ENCODE peak calls at places on chromosomes 16 and 17, in six cellular contexts. D is lower lobe of right lung, Y is PC-9, B is dorsolateral prefrontal cortex, M is pancreas, S is DND-41. A is an unnamed sample. For H3K27me3, the result is how much of the 10 kb centered on the place peaks cover.

GRCh38 chr16:89909777-89910716 is 8.6 kb upstream of the MC1R start:
- DNase-seq in B (peak), M (peak), D (peak), Y (peak), S (peak), A (peak)

GRCh38 chr17:55549140-55549539 is 37.9 kb upstream of the SMIM36 start:
- DNase-seq in Y (no peak), S (no peak), M (no peak), D (no peak), B (no peak), A (peak)

GRCh38 chr16:76535-77272 is 1.3 kb upstream of the MPG start:
- DNase-seq in Y (peak), M (peak), S (peak), D (peak), B (no peak), A (peak)

GRCh38 chr17:59487161-59487873 is 78.1 kb upstream of the DHX40 start:
- DNase-seq in D (no peak), Y (no peak), S (no peak), M (no peak), B (no peak), A (no peak)

GRCh38 chr16:19294156-19294649 is 8.7 kb downstream of the CLEC19A start:
- DNase-seq in M (no peak), D (peak), B (peak), Y (no peak), S (no peak), A (no peak)

GRCh38 chr17:18039535-18040286 is 503 bp downstream of the GID4 start:
- DNase-seq in M (no peak), B (peak), Y (peak), S (no peak), D (peak), A (no peak)

GRCh38 chr17:8039611-8040168 is 831 bp downstream of the ALOX15B start:
- DNase-seq in M (no peak), B (no peak), S (no peak), Y (no peak), D (no peak), A (no peak)

GRCh38 chr17:1766382-1767135 is 4.7 kb downstream of the SERPINF1 start:
- DNase-seq in S (no peak), B (no peak), D (no peak), M (no peak), Y (no peak), A (no peak)

GRCh38 chr17:79977711-79978544 is 57.7 kb downstream of the TBC1D16 start:
- DNase-seq in B (peak), D (peak), M (no peak), S (no peak), Y (no peak), A (no peak)

GRCh38 chr17:18230288-18231141 is 5.1 kb downstream of the LLGL1 start:
- DNase-seq in D (no peak), Y (no peak), B (peak), M (no peak), S (no peak), A (no peak)

GRCh38 chr17:15194859-15195277 is 70.3 kb downstream of the PMP22 start:
- DNase-seq in D (no peak), Y (no peak), M (no peak), B (no peak), S (no peak), A (no peak)

GRCh38 chr16:7303014-7303676 is 29.5 kb upstream of the RBFOX1 start:
- DNase-seq in S (no peak), M (no peak), B (no peak), Y (no peak), D (no peak), A (no peak)

GRCh38 chr17:39601758-39602532 is 5.8 kb downstream of the NEUROD2 start:
- DNase-seq in Y (no peak), D (no peak), S (no peak), B (no peak), M (peak), A (no peak)

GRCh38 chr16:30335598-30336474 is 19.3 kb downstream of the CD2BP2 start:
- DNase-seq in Y (no peak), D (no peak), S (peak), B (no peak), M (peak), A (no peak)

GRCh38 chr17:56571456-56571855 is 22.0 kb upstream of the NOG start:
- DNase-seq in S (no peak), M (no peak), D (no peak), Y (no peak), B (no peak), A (no peak)

GRCh38 chr16:10584956-10585561 is 4.7 kb upstream of the EMP2 start:
- DNase-seq in M (no peak), B (no peak), S (no peak), Y (no peak), D (no peak), A (peak)

GRCh38 chr17:78974635-78975591 is 4.8 kb downstream of the LGALS3BP start:
- DNase-seq in M (peak), Y (no peak), D (peak), B (no peak), S (no peak), A (peak)

GRCh38 chr17:70270554-70270953 is 101.2 kb downstream of the KCNJ2 start:
- DNase-seq in Y (no peak), D (no peak), B (no peak), M (no peak), S (no peak), A (no peak)

GRCh38 chr17:17503566-17504130 is 7.5 kb upstream of the RASD1 start:
- DNase-seq in M (no peak), B (peak), Y (no peak), S (no peak), D (peak), A (no peak)

GRCh38 chr17:45127209-45127582 is 5.1 kb downstream of the PLCD3 start:
- DNase-seq in D (no peak), Y (no peak), S (no peak), M (no peak), B (no peak), A (no peak)

GRCh38 chr16:53078765-53079484 is 24.1 kb downstream of the CHD9 start:
- DNase-seq in B (no peak), M (no peak), S (no peak), Y (no peak), D (no peak), A (no peak)

GRCh38 chr17:40791116-40791515 is 8.6 kb downstream of the KRT28 start:
- DNase-seq in M (no peak), D (no peak), Y (no peak), S (no peak), B (no peak), A (no peak)

GRCh38 chr16:81036751-81037350 is 1.2 kb downstream of the ATMIN start:
- DNase-seq in S (no peak), Y (peak), B (no peak), D (no peak), M (no peak), A (no peak)

GRCh38 chr16:11737678-11738077 is 5.0 kb downstream of the TXNDC11 start:
- DNase-seq in B (no peak), S (no peak), Y (no peak), D (no peak), M (no peak), A (no peak)

GRCh38 chr16:11742536-11743307 is at the start of gene TXNDC11:
- DNase-seq in D (peak), Y (peak), B (peak), M (peak), S (peak), A (peak)

GRCh38 chr16:11742041-11742535 is 569 bp downstream of the TXNDC11 start:
- DNase-seq in M (peak), Y (peak), B (no peak), D (peak), S (peak), A (no peak)

GRCh38 chr16:11738742-11739544 is 3.7 kb downstream of the TXNDC11 start:
- DNase-seq in M (no peak), D (no peak), S (no peak), B (no peak), Y (no peak), A (no peak)

DNA sequence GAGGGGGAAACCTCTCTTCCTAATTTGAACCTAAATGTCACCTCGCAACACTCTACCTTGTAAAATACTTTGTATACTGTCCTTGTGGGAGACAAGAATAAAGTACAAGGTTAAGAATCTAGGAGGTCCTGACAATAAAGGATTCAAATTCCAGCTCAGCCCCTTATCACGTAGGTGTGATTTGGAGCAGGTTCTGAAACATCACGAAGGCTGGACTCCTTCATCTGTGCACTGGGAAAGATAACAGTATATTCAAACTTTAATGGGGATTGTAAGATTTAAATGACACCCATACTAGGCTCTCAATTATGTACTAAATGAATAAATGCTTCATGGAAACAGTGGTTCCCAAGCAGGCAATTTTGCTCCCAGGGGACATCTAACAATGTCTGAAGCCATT is 2.1 kb downstream of the TXNDC11 start:
- DNase-seq in S (no peak), B (no peak), D (no peak), Y (no peak), M (no peak), A (no peak)
- H3K4me3 ChIP-seq in S (peak), B (peak), D (peak), Y (peak), M (peak), A (peak)

GRCh38 chr17:81119223-81120148 is 45.8 kb upstream of the PVALEF start:
- DNase-seq in S (peak), D (peak), M (peak), Y (peak), B (peak), A (peak)
- H3K27me3 ChIP-seq in S (under half), D (under half), M (under half), Y (under half), B (under half), A (under half)

DNA sequence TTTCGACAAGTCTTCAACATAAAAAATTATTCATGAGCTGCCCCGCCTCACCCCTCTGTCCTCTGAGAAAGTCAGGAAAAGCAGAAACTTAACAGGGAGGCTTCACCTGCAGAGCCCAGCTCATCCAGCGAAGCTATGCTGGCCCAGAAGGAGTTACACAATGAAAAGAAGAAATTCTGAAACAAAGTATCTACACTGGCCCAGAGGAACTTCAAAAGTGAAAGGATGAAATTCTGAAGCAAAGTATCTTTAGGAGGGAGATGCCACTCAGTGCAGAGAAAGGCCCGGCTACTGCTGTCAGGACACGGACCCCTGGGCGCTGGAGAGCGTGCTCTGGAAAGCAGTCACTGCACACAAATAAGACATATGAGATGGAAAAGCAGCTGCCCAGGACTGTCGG is 1.6 kb downstream of the GALNS start:
- DNase-seq in M (no peak), B (no peak), D (no peak), S (no peak), Y (no peak), A (no peak)
- H3K27ac ChIP-seq in M (no peak), B (no peak), D (no peak), S (no peak), Y (no peak), A (no peak)

GRCh38 chr17:35731932-35732805 is 730 bp downstream of the RASL10B start:
- DNase-seq in B (no peak), Y (no peak), M (peak), D (no peak), S (no peak), A (no peak)
- H3K4me3 ChIP-seq in B (peak), Y (no peak), M (peak), D (peak), S (no peak), A (peak)

A was measured in brain microvascular endothelial cell.